ENCODE peak calls at places on chromosomes 6 and 20, in nine cellular contexts. One of them, this sample, is unnamed.

GRCh38 chr20:1825492-1825891 is 69.7 kb upstream of the SIRPA start:
- DNase-seq in esophagus muscularis mucosa: no peak
- DNase-seq in GM23338: no peak
- DNase-seq in stomach: no peak
- DNase-seq in spleen: no peak
- DNase-seq in breast epithelium: no peak
- DNase-seq in endothelial cell of umbilical vein: peak; percentile 11
- DNase-seq in upper lobe of left lung: no peak
- DNase-seq in H1: no peak
- DNase-seq in this sample: no peak

GRCh38 chr20:62285722-62286121 is 17.1 kb upstream of the ADRM1 start:
- DNase-seq in esophagus muscularis mucosa: no peak
- DNase-seq in GM23338: no peak
- DNase-seq in stomach: no peak
- DNase-seq in spleen: peak; percentile 83
- DNase-seq in breast epithelium: no peak
- DNase-seq in endothelial cell of umbilical vein: peak; percentile 98
- DNase-seq in upper lobe of left lung: no peak
- DNase-seq in H1: no peak
- DNase-seq in this sample: no peak

GRCh38 chr6:19838442-19839236 is 1.5 kb downstream of the ID4 start:
- DNase-seq in esophagus muscularis mucosa: no peak
- DNase-seq in GM23338: peak; percentile 78
- DNase-seq in stomach: peak; percentile 74
- DNase-seq in spleen: no peak
- DNase-seq in breast epithelium: peak; percentile 73
- DNase-seq in endothelial cell of umbilical vein: no peak
- DNase-seq in upper lobe of left lung: peak; percentile 67
- DNase-seq in H1: peak; percentile 75
- DNase-seq in this sample: peak; percentile 71

GRCh38 chr6:146289816-146290588 is 253.6 kb upstream of the RAB32 start:
- DNase-seq in esophagus muscularis mucosa: no peak
- DNase-seq in GM23338: no peak
- DNase-seq in stomach: no peak
- DNase-seq in spleen: no peak
- DNase-seq in breast epithelium: no peak
- DNase-seq in endothelial cell of umbilical vein: peak; percentile 79
- DNase-seq in upper lobe of left lung: peak; percentile 31
- DNase-seq in H1: no peak
- DNase-seq in this sample: no peak

GRCh38 chr20:4491643-4492042 is 230.1 kb upstream of the PRND start:
- DNase-seq in esophagus muscularis mucosa: no peak
- DNase-seq in GM23338: no peak
- DNase-seq in stomach: no peak
- DNase-seq in spleen: no peak
- DNase-seq in breast epithelium: no peak
- DNase-seq in endothelial cell of umbilical vein: no peak
- DNase-seq in upper lobe of left lung: no peak
- DNase-seq in H1: no peak
- DNase-seq in this sample: no peak

GRCh38 chr6:2026133-2026532 is 219.3 kb downstream of the GMDS start:
- DNase-seq in esophagus muscularis mucosa: no peak
- DNase-seq in GM23338: no peak
- DNase-seq in stomach: no peak
- DNase-seq in spleen: no peak
- DNase-seq in breast epithelium: no peak
- DNase-seq in endothelial cell of umbilical vein: no peak
- DNase-seq in upper lobe of left lung: no peak
- DNase-seq in H1: no peak
- DNase-seq in this sample: no peak

GRCh38 chr6:52390361-52390727 is 28.4 kb downstream of the PAQR8 start:
- DNase-seq in esophagus muscularis mucosa: no peak
- DNase-seq in GM23338: no peak
- DNase-seq in stomach: no peak
- DNase-seq in spleen: no peak
- DNase-seq in breast epithelium: no peak
- DNase-seq in endothelial cell of umbilical vein: peak; percentile 65
- DNase-seq in upper lobe of left lung: peak; percentile 25
- DNase-seq in H1: no peak
- DNase-seq in this sample: no peak

GRCh38 chr6:45479834-45480696 is 102.3 kb upstream of the SUPT3H start:
- DNase-seq in esophagus muscularis mucosa: no peak
- DNase-seq in GM23338: no peak
- DNase-seq in stomach: no peak
- DNase-seq in spleen: no peak
- DNase-seq in breast epithelium: no peak
- DNase-seq in endothelial cell of umbilical vein: peak; percentile 71
- DNase-seq in upper lobe of left lung: peak; percentile 43
- DNase-seq in H1: no peak
- DNase-seq in this sample: no peak

GRCh38 chr6:138113588-138114210 is 6.5 kb upstream of the PERP start:
- DNase-seq in esophagus muscularis mucosa: no peak
- DNase-seq in GM23338: no peak
- DNase-seq in stomach: no peak
- DNase-seq in spleen: no peak
- DNase-seq in breast epithelium: no peak
- DNase-seq in endothelial cell of umbilical vein: no peak
- DNase-seq in upper lobe of left lung: no peak
- DNase-seq in H1: no peak
- DNase-seq in this sample: no peak

GRCh38 chr20:45816951-45817651 is 4.7 kb downstream of the UBE2C start:
- DNase-seq in esophagus muscularis mucosa: no peak
- DNase-seq in GM23338: no peak
- DNase-seq in stomach: no peak
- DNase-seq in spleen: no peak
- DNase-seq in breast epithelium: no peak
- DNase-seq in endothelial cell of umbilical vein: no peak
- DNase-seq in upper lobe of left lung: no peak
- DNase-seq in H1: no peak
- DNase-seq in this sample: no peak

GRCh38 chr6:110020888-110021287 is 42.8 kb downstream of the GPR6 start:
- DNase-seq in esophagus muscularis mucosa: peak; percentile 78
- DNase-seq in GM23338: peak; percentile 14
- DNase-seq in stomach: no peak
- DNase-seq in spleen: no peak
- DNase-seq in breast epithelium: no peak
- DNase-seq in endothelial cell of umbilical vein: no peak
- DNase-seq in upper lobe of left lung: no peak
- DNase-seq in H1: no peak
- DNase-seq in this sample: no peak

GRCh38 chr20:30484009-30484748 is 773.3 kb upstream of the DEFB115 start:
- DNase-seq in esophagus muscularis mucosa: no peak
- DNase-seq in GM23338: no peak
- DNase-seq in stomach: no peak
- DNase-seq in spleen: peak; percentile 57
- DNase-seq in breast epithelium: no peak
- DNase-seq in endothelial cell of umbilical vein: no peak
- DNase-seq in upper lobe of left lung: no peak
- DNase-seq in H1: peak; percentile 13
- DNase-seq in this sample: no peak

GRCh38 chr20:25178563-25179438 is 16.7 kb upstream of the ENTPD6 start:
- DNase-seq in esophagus muscularis mucosa: no peak
- DNase-seq in GM23338: peak; percentile 75
- DNase-seq in stomach: peak; percentile 33
- DNase-seq in spleen: no peak
- DNase-seq in breast epithelium: peak; percentile 56
- DNase-seq in endothelial cell of umbilical vein: peak; percentile 65
- DNase-seq in upper lobe of left lung: peak; percentile 87
- DNase-seq in H1: peak; percentile 48
- DNase-seq in this sample: no peak

GRCh38 chr6:163943647-163944395 is 529.3 kb downstream of the QKI start:
- DNase-seq in esophagus muscularis mucosa: no peak
- DNase-seq in GM23338: peak; percentile 93
- DNase-seq in stomach: no peak
- DNase-seq in spleen: peak; percentile 60
- DNase-seq in breast epithelium: no peak
- DNase-seq in endothelial cell of umbilical vein: no peak
- DNase-seq in upper lobe of left lung: no peak
- DNase-seq in H1: peak; percentile 68
- DNase-seq in this sample: no peak

GRCh38 chr6:34230653-34231351 is 5.9 kb upstream of the HMGA1 start:
- DNase-seq in esophagus muscularis mucosa: no peak
- DNase-seq in GM23338: no peak
- DNase-seq in stomach: no peak
- DNase-seq in spleen: peak; percentile 66
- DNase-seq in breast epithelium: no peak
- DNase-seq in endothelial cell of umbilical vein: no peak
- DNase-seq in upper lobe of left lung: no peak
- DNase-seq in H1: no peak
- DNase-seq in this sample: no peak

GRCh38 chr20:58938541-58938940 is 42.5 kb upstream of the NELFCD start:
- DNase-seq in esophagus muscularis mucosa: no peak
- DNase-seq in GM23338: no peak
- DNase-seq in stomach: no peak
- DNase-seq in spleen: no peak
- DNase-seq in breast epithelium: no peak
- DNase-seq in endothelial cell of umbilical vein: no peak
- DNase-seq in upper lobe of left lung: no peak
- DNase-seq in H1: no peak
- DNase-seq in this sample: no peak

GRCh38 chr20:36307412-36308317 is 1.5 kb downstream of the DLGAP4 start:
- DNase-seq in esophagus muscularis mucosa: no peak
- DNase-seq in GM23338: peak; percentile 38
- DNase-seq in stomach: peak; percentile 16
- DNase-seq in spleen: no peak
- DNase-seq in breast epithelium: no peak
- DNase-seq in endothelial cell of umbilical vein: no peak
- DNase-seq in upper lobe of left lung: no peak
- DNase-seq in H1: peak; percentile 64
- DNase-seq in this sample: no peak

GRCh38 chr6:45724027-45724426 is 291.6 kb downstream of the CLIC5 start:
- DNase-seq in esophagus muscularis mucosa: no peak
- DNase-seq in GM23338: no peak
- DNase-seq in stomach: no peak
- DNase-seq in spleen: no peak
- DNase-seq in breast epithelium: no peak
- DNase-seq in endothelial cell of umbilical vein: no peak
- DNase-seq in upper lobe of left lung: no peak
- DNase-seq in H1: no peak
- DNase-seq in this sample: no peak

GRCh38 chr20:14384820-14385740 is 47.7 kb upstream of the FLRT3 start:
- DNase-seq in esophagus muscularis mucosa: no peak
- DNase-seq in GM23338: no peak
- DNase-seq in stomach: no peak
- DNase-seq in spleen: no peak
- DNase-seq in breast epithelium: no peak
- DNase-seq in endothelial cell of umbilical vein: no peak
- DNase-seq in upper lobe of left lung: no peak
- DNase-seq in H1: no peak
- DNase-seq in this sample: no peak

DNA sequence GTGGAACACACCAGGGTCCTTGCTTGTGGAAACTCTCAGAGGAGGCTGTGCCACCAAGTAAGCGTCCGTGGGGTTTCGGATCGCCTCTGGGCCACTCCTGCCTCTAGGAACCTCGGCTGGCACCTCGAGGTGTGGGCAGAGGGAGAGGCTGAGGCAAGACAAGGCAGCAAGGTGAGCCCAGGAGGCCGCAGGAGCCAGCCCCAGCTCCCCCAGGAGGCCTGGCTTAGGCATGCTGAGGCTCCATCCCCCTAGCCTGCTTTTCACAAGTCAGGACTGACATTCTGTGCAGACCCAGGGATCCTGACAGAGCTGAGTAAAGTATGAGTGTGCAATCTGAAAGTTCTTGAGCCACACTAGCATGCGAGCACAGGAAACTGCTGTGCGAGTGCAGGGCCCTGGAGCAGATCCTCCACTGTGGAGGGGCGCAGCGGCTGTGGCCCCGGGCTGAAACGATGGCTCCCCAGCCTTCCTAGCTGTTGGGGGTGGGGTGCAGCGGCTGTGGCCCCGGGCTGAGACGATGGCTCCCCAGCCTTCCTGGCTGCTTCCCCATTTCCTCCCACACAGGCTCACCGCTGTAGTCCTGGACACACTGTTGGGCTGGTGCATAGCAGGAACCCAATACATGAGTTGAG is 75.2 kb upstream of the CD93 start:
- DNase-seq in esophagus muscularis mucosa: peak; percentile 88
- DNase-seq in GM23338: no peak
- DNase-seq in stomach: no peak
- DNase-seq in spleen: peak; percentile 84
- DNase-seq in breast epithelium: no peak
- DNase-seq in endothelial cell of umbilical vein: no peak
- DNase-seq in upper lobe of left lung: peak; percentile 65
- DNase-seq in H1: peak; percentile 44
- DNase-seq in this sample: no peak
- H3K27ac ChIP-seq in esophagus muscularis mucosa: peak overlapping the region; percentile 52
- H3K27ac ChIP-seq in GM23338: no peak overlapping the region
- H3K27ac ChIP-seq in stomach: peak overlapping the region; percentile 62
- H3K27ac ChIP-seq in spleen: peak overlapping the region; percentile 5
- H3K27ac ChIP-seq in breast epithelium: peak overlapping the region; percentile 10
- H3K27ac ChIP-seq in endothelial cell of umbilical vein: peak overlapping the region; percentile 49
- H3K27ac ChIP-seq in upper lobe of left lung: peak overlapping the region; percentile 68
- H3K27ac ChIP-seq in H1: no peak overlapping the region
- H3K27ac ChIP-seq in this sample: peak overlapping the region; percentile 72

GRCh38 chr6:106085984-106086832 is at the start of gene PRDM1:
- DNase-seq in esophagus muscularis mucosa: peak; percentile 92
- DNase-seq in GM23338: peak; percentile 89
- DNase-seq in stomach: peak; percentile 92
- DNase-seq in spleen: peak; percentile 98
- DNase-seq in breast epithelium: peak; percentile 86
- DNase-seq in endothelial cell of umbilical vein: peak; percentile 38
- DNase-seq in upper lobe of left lung: peak; percentile 98
- DNase-seq in H1: peak; percentile 82
- DNase-seq in this sample: peak; percentile 88
- TF ChIP-seq POLR2AphosphoS5 in esophagus muscularis mucosa: peak; percentile 61
- TF ChIP-seq POLR2AphosphoS5 in GM23338: no peak
- TF ChIP-seq POLR2AphosphoS5 in stomach: peak; percentile 93
- TF ChIP-seq POLR2AphosphoS5 in spleen: peak; percentile 96
- TF ChIP-seq POLR2AphosphoS5 in breast epithelium: peak; percentile 60
- TF ChIP-seq POLR2AphosphoS5 in endothelial cell of umbilical vein: no peak
- TF ChIP-seq POLR2AphosphoS5 in upper lobe of left lung: peak; percentile 67
- TF ChIP-seq POLR2AphosphoS5 in H1: no peak
- TF ChIP-seq POLR2AphosphoS5 in this sample: no peak

DNA sequence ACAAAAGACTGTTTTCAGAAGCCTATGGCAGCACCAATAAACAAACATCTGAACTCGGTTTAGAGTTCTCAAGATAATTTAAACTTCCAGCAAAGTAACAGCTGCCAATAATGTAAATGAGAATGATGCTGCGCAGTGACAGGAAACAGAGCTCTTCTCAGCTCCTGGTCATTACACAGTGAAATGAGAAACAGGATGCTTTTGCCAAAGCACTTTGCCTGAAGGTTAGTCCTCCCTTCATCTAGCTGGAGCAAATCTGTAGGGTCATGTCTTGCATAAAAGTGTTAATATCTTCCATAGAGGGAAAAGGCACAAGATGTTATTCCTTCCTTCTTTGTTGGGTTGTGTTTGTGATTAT is 102.7 kb upstream of the BEND6 start:
- DNase-seq in esophagus muscularis mucosa: no peak
- DNase-seq in GM23338: no peak
- DNase-seq in stomach: no peak
- DNase-seq in spleen: no peak
- DNase-seq in breast epithelium: no peak
- DNase-seq in endothelial cell of umbilical vein: no peak
- DNase-seq in upper lobe of left lung: no peak
- DNase-seq in H1: no peak
- DNase-seq in this sample: no peak
- H3K27ac ChIP-seq in esophagus muscularis mucosa: peak overlapping the region; percentile 58
- H3K27ac ChIP-seq in GM23338: peak overlapping the region; percentile 78
- H3K27ac ChIP-seq in stomach: peak overlapping the region; percentile 66
- H3K27ac ChIP-seq in spleen: peak overlapping the region; percentile 65
- H3K27ac ChIP-seq in breast epithelium: no peak overlapping the region
- H3K27ac ChIP-seq in endothelial cell of umbilical vein: peak overlapping the region; percentile 83
- H3K27ac ChIP-seq in upper lobe of left lung: peak overlapping the region; percentile 27
- H3K27ac ChIP-seq in H1: no peak overlapping the region
- H3K27ac ChIP-seq in this sample: no peak overlapping the region

GRCh38 chr6:111873178-111874029 is at the start of gene FYN:
- DNase-seq in esophagus muscularis mucosa: peak; percentile 99
- DNase-seq in GM23338: peak; percentile 99
- DNase-seq in stomach: peak; percentile 97
- DNase-seq in spleen: peak; percentile 99
- DNase-seq in breast epithelium: peak; percentile 97
- DNase-seq in endothelial cell of umbilical vein: peak; percentile 99
- DNase-seq in upper lobe of left lung: peak; percentile 96
- DNase-seq in H1: peak; percentile 99
- DNase-seq in this sample: peak; percentile 99
- TF ChIP-seq POLR2AphosphoS5 in esophagus muscularis mucosa: peak; percentile 95
- TF ChIP-seq POLR2AphosphoS5 in GM23338: peak; percentile 96
- TF ChIP-seq POLR2AphosphoS5 in stomach: peak; percentile 96
- TF ChIP-seq POLR2AphosphoS5 in spleen: peak; percentile 99
- TF ChIP-seq POLR2AphosphoS5 in breast epithelium: peak; percentile 91
- TF ChIP-seq POLR2AphosphoS5 in endothelial cell of umbilical vein: peak; percentile 39
- TF ChIP-seq POLR2AphosphoS5 in upper lobe of left lung: peak; percentile 78
- TF ChIP-seq POLR2AphosphoS5 in H1: peak; percentile 49
- TF ChIP-seq POLR2AphosphoS5 in this sample: peak; percentile 62

This sample was measured in suprapubic skin.